ENCODE peak calls at places on chromosome 3, in five cellular contexts. R is K562, N is ascending aorta, S is right lobe of liver, X is GM12865. Y is an unnamed sample.

GRCh38 chr3:194738254-194739093 is 52.8 kb downstream of the FAM43A start:
- DNase-seq in R (no peak), N (peak; percentile 88), S (no peak), X (no peak), Y (no peak)

GRCh38 chr3:53073553-53074365 is 27.9 kb upstream of the SFMBT1 start:
- DNase-seq in S (no peak), N (no peak), X (no peak), R (no peak), Y (no peak)

GRCh38 chr3:140432176-140432753 is 245.6 kb upstream of the TRIM42 start:
- DNase-seq in R (no peak), N (no peak), X (no peak), S (no peak), Y (no peak)

GRCh38 chr3:131232711-131233267 is 148.8 kb upstream of the NUDT16 start:
- DNase-seq in R (no peak), X (no peak), S (no peak), N (no peak), Y (no peak)

GRCh38 chr3:9770276-9770812 is 597 bp upstream of the CAMK1 start:
- DNase-seq in X (no peak), S (peak; percentile 93), N (peak; percentile 91), R (no peak), Y (no peak)

GRCh38 chr3:195221015-195221853 is 49.7 kb downstream of the XXYLT1 start:
- DNase-seq in X (no peak), S (no peak), N (no peak), R (no peak), Y (no peak)

GRCh38 chr3:9780451-9780797 is 10.7 kb upstream of the CAMK1 start:
- DNase-seq in N (no peak), R (no peak), S (peak; percentile 83), X (no peak), Y (no peak)

GRCh38 chr3:138066383-138066782 is 49.0 kb downstream of the DZIP1L start:
- DNase-seq in R (no peak), N (no peak), S (no peak), X (peak; percentile 83), Y (peak; percentile 65)

GRCh38 chr3:139326131-139326530 is 17.7 kb upstream of the MRPS22 start:
- DNase-seq in N (no peak), X (no peak), S (no peak), R (no peak), Y (no peak)

GRCh38 chr3:182309120-182309519 is 484.2 kb upstream of the ATP11B start:
- DNase-seq in X (no peak), R (no peak), N (no peak), S (no peak), Y (no peak)

GRCh38 chr3:167066977-167067843 is 312.9 kb downstream of the ZBBX start:
- DNase-seq in R (no peak), X (no peak), N (no peak), S (no peak), Y (no peak)

GRCh38 chr3:194871864-194872668 is 186.4 kb downstream of the FAM43A start:
- DNase-seq in R (no peak), S (no peak), X (no peak), N (peak; percentile 55), Y (peak; percentile 25)

GRCh38 chr3:133834621-133835417 is 29.2 kb downstream of the SRPRB start:
- DNase-seq in S (no peak), N (peak; percentile 50), X (no peak), R (no peak), Y (no peak)

DNA sequence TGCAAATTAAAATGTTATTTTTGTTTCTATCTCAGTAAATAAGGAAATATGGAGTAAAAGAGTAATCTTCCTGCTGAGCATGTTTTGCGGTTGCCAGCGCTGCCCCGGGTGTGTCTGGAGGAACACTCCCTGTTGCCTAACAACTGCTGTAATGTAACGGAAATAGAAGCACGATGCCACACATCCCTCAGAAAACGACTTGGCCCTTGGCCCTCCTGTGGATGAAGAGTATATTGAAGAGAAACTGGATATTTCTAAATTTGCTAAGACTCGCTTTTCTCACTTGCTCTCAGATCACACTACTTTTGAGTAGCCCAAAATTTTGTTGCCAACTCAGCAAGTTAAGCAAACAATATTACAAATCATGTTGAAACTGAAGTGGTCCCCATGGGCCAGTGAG is 18.9 kb downstream of the CX3CR1 start:
- DNase-seq in R (peak; percentile 65), S (peak; percentile 70), X (peak; percentile 74), N (peak; percentile 94), Y (peak; percentile 49)
- TF ChIP-seq CTCF in R (peak; percentile 30), S (peak; percentile 35), X (peak; percentile 28), N (peak; percentile 50), Y (peak; percentile 11)

GRCh38 chr3:148631124-148631903 is 66.4 kb upstream of the AGTR1 start:
- DNase-seq in S (no peak), N (no peak), X (no peak), R (no peak), Y (no peak)
- TF ChIP-seq CTCF in S (peak; percentile 46), N (no peak), X (no peak), R (no peak), Y (no peak)

GRCh38 chr3:128482857-128483656 is 9.9 kb downstream of the GATA2 start:
- DNase-seq in S (no peak), N (no peak), X (no peak), R (peak; percentile 53), Y (no peak)
- TF ChIP-seq CTCF in S (no peak), N (no peak), X (no peak), R (peak; percentile 26), Y (no peak)

DNA sequence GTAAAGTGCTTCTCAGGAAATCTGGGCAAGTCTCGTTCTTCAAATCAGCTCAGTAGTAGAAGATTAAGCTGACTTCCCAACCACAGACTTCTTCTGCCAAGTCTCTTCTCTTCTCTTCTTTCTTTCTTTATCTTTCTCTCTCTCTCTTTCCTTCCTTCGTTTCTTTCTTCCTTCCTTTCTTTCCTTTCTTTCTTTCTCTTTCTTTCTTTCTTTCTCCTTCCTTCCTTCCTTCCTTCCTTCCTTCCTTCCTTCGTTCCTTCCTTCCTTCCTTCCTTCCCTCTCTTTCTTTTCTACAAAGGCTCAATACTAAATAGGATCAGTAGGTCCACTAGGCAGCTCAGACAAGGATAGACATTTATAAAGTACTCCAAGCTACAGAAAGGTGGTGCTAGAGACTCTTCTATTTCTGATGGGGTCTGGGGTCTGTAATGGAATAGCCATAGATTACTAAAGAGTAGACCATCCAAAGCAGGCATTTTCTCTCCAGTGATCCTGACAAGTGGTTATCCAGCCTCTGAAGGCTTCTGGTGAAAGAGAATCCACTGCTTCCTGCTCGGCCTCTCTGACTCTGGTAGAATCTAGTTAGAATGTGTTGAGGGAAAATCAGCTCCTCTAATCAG is 100.8 kb downstream of the TPRG1 start:
- DNase-seq in N (no peak), S (no peak), X (peak; percentile 30), R (no peak), Y (peak; percentile 13)
- TF ChIP-seq CTCF in N (no peak), S (no peak), X (peak; percentile 36), R (no peak), Y (peak; percentile 57)

GRCh38 chr3:168847293-168847883 is 751.7 kb upstream of the GOLIM4 start:
- DNase-seq in R (no peak), N (no peak), X (peak; percentile 59), S (no peak), Y (peak; percentile 17)
- TF ChIP-seq CTCF in R (no peak), N (no peak), X (peak; percentile 34), S (peak; percentile 51), Y (peak; percentile 57)

DNA sequence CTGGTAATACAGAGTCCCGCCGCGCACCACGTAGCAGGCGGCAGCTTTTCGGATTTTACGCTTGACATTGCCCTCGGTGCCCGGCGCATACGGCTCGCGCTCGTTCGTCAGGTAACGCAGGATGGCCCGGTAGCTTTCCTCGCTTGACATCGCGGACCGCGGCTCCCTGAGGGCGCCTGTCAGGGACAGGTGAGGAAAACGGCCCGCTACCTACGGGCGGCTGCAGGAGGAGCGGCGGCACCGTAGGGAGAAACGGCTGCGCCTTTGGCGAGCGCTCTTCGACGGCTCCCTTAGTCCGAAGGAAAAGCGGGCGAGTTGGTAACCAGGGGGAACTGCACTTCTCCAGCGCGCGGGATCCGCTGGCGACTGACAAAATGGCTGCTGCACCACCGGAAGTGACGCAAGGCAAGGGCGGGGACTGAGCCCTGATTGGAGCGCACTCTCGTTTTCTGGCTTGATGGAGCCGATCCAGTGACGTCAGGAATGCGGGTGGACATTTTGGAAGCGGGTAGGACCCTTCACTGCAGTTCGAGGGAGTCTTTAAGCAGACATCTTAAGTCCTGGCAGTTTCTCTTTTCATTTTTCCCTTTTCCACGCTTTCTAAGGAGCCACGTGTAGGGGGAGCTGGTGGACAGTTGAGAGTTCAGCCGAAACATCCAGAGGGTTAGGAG is at the start of gene ZBTB11:
- DNase-seq in S (peak; percentile 99), X (peak; percentile 100), N (peak; percentile 100), R (peak; percentile 82), Y (peak; percentile 97)
- TF ChIP-seq CTCF in S (peak; percentile 30), X (no peak), N (peak; percentile 40), R (peak; percentile 67), Y (peak; percentile 38)

DNA sequence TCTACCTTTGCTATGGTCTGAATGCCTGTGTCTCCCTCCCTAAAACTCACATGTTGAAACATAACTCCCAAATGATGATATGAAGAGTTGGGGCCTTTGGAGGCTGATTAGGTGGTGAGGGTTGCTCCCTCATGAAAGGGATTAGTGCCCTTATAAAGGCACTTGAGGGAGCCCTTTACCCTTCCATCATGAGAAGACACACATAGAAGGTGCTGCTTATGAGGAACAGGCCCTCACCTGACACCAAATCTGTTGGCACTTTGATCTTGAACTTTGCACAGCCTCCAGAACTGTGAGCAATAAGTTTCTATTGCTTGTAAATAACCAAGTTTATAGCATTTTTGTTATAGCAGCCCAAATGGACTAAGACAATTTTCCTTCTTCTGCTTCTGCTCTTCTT is 76.2 kb upstream of the ADAMTS9 start:
- DNase-seq in N (no peak), X (no peak), S (no peak), R (no peak), Y (no peak)
- TF ChIP-seq CTCF in N (no peak), X (no peak), S (no peak), R (no peak), Y (no peak)

Y was measured in GM13977.